ENCODE peak calls at places on chromosomes 11 and 22, in six cellular contexts. One of them, this sample, is unnamed.

GRCh38 chr11:69660001-69660500 is 15.1 kb downstream of the LTO1 start:
- DNase-seq in NCI-H774: no peak
- DNase-seq in RCC 7860: no peak
- DNase-seq in H7: peak; percentile 34
- DNase-seq in amniotic stem cell: no peak
- DNase-seq in stimulated activated CD4-positive, alpha-beta T cell treated with anti-CD3 and anti-CD28 coated beads, Interleukin-1b, Interleukin-23, amount 100 ng/mL, for 48 hours: no peak
- DNase-seq in this sample: no peak

GRCh38 chr11:127383026-127383425 is 382.5 kb upstream of the KIRREL3 start:
- DNase-seq in NCI-H774: no peak
- DNase-seq in RCC 7860: no peak
- DNase-seq in H7: no peak
- DNase-seq in amniotic stem cell: no peak
- DNase-seq in stimulated activated CD4-positive, alpha-beta T cell treated with anti-CD3 and anti-CD28 coated beads, Interleukin-1b, Interleukin-23, amount 100 ng/mL, for 48 hours: no peak
- DNase-seq in this sample: no peak

GRCh38 chr11:60500276-60500935 is 7.8 kb downstream of the MS4A12 start:
- DNase-seq in NCI-H774: no peak
- DNase-seq in RCC 7860: no peak
- DNase-seq in H7: peak; percentile 39
- DNase-seq in amniotic stem cell: no peak
- DNase-seq in stimulated activated CD4-positive, alpha-beta T cell treated with anti-CD3 and anti-CD28 coated beads, Interleukin-1b, Interleukin-23, amount 100 ng/mL, for 48 hours: no peak
- DNase-seq in this sample: no peak

GRCh38 chr11:131688056-131688693 is 317.8 kb downstream of the NTM start:
- DNase-seq in NCI-H774: peak; percentile 21
- DNase-seq in RCC 7860: no peak
- DNase-seq in H7: peak; percentile 98
- DNase-seq in amniotic stem cell: no peak
- DNase-seq in stimulated activated CD4-positive, alpha-beta T cell treated with anti-CD3 and anti-CD28 coated beads, Interleukin-1b, Interleukin-23, amount 100 ng/mL, for 48 hours: peak; percentile 25
- DNase-seq in this sample: no peak

GRCh38 chr11:62666259-62666926 is 1.3 kb downstream of the CSKMT start:
- DNase-seq in NCI-H774: no peak
- DNase-seq in RCC 7860: no peak
- DNase-seq in H7: peak; percentile 46
- DNase-seq in amniotic stem cell: no peak
- DNase-seq in stimulated activated CD4-positive, alpha-beta T cell treated with anti-CD3 and anti-CD28 coated beads, Interleukin-1b, Interleukin-23, amount 100 ng/mL, for 48 hours: no peak
- DNase-seq in this sample: no peak

GRCh38 chr11:107587306-107587979 is 3.5 kb upstream of the ELMOD1 start:
- DNase-seq in NCI-H774: no peak
- DNase-seq in RCC 7860: no peak
- DNase-seq in H7: no peak
- DNase-seq in amniotic stem cell: no peak
- DNase-seq in stimulated activated CD4-positive, alpha-beta T cell treated with anti-CD3 and anti-CD28 coated beads, Interleukin-1b, Interleukin-23, amount 100 ng/mL, for 48 hours: no peak
- DNase-seq in this sample: no peak

GRCh38 chr11:74018331-74019005 is 9.6 kb upstream of the UCP3 start:
- DNase-seq in NCI-H774: no peak
- DNase-seq in RCC 7860: no peak
- DNase-seq in H7: no peak
- DNase-seq in amniotic stem cell: no peak
- DNase-seq in stimulated activated CD4-positive, alpha-beta T cell treated with anti-CD3 and anti-CD28 coated beads, Interleukin-1b, Interleukin-23, amount 100 ng/mL, for 48 hours: no peak
- DNase-seq in this sample: peak; percentile 72

GRCh38 chr22:36644333-36644757 is 59.2 kb downstream of the CACNG2 start:
- DNase-seq in NCI-H774: no peak
- DNase-seq in RCC 7860: peak; percentile 69
- DNase-seq in H7: peak; percentile 75
- DNase-seq in amniotic stem cell: peak; percentile 75
- DNase-seq in stimulated activated CD4-positive, alpha-beta T cell treated with anti-CD3 and anti-CD28 coated beads, Interleukin-1b, Interleukin-23, amount 100 ng/mL, for 48 hours: peak; percentile 12
- DNase-seq in this sample: peak; percentile 84

GRCh38 chr11:235180-235997 is 753 bp downstream of the SIRT3 start:
- DNase-seq in NCI-H774: no peak
- DNase-seq in RCC 7860: no peak
- DNase-seq in H7: no peak
- DNase-seq in amniotic stem cell: no peak
- DNase-seq in stimulated activated CD4-positive, alpha-beta T cell treated with anti-CD3 and anti-CD28 coated beads, Interleukin-1b, Interleukin-23, amount 100 ng/mL, for 48 hours: peak; percentile 78
- DNase-seq in this sample: no peak

GRCh38 chr11:85822814-85823213 is 11.9 kb upstream of the SYTL2 start:
- DNase-seq in NCI-H774: no peak
- DNase-seq in RCC 7860: peak; percentile 74
- DNase-seq in H7: no peak
- DNase-seq in amniotic stem cell: no peak
- DNase-seq in stimulated activated CD4-positive, alpha-beta T cell treated with anti-CD3 and anti-CD28 coated beads, Interleukin-1b, Interleukin-23, amount 100 ng/mL, for 48 hours: no peak
- DNase-seq in this sample: no peak

GRCh38 chr22:29109853-29110252 is 37.0 kb downstream of the KREMEN1 start:
- DNase-seq in NCI-H774: no peak
- DNase-seq in RCC 7860: peak; percentile 47
- DNase-seq in H7: no peak
- DNase-seq in amniotic stem cell: no peak
- DNase-seq in stimulated activated CD4-positive, alpha-beta T cell treated with anti-CD3 and anti-CD28 coated beads, Interleukin-1b, Interleukin-23, amount 100 ng/mL, for 48 hours: no peak
- DNase-seq in this sample: no peak

GRCh38 chr11:34358258-34358665 is 452 bp upstream of the ABTB2 start:
- DNase-seq in NCI-H774: peak; percentile 85
- DNase-seq in RCC 7860: peak; percentile 49
- DNase-seq in H7: no peak
- DNase-seq in amniotic stem cell: no peak
- DNase-seq in stimulated activated CD4-positive, alpha-beta T cell treated with anti-CD3 and anti-CD28 coated beads, Interleukin-1b, Interleukin-23, amount 100 ng/mL, for 48 hours: peak; percentile 49
- DNase-seq in this sample: no peak

GRCh38 chr11:106072804-106073203 is 4.3 kb downstream of the KBTBD3 start:
- DNase-seq in NCI-H774: no peak
- DNase-seq in RCC 7860: no peak
- DNase-seq in H7: no peak
- DNase-seq in amniotic stem cell: no peak
- DNase-seq in stimulated activated CD4-positive, alpha-beta T cell treated with anti-CD3 and anti-CD28 coated beads, Interleukin-1b, Interleukin-23, amount 100 ng/mL, for 48 hours: no peak
- DNase-seq in this sample: no peak

GRCh38 chr22:42299586-42300285 is 29.3 kb upstream of the TCF20 start:
- DNase-seq in NCI-H774: no peak
- DNase-seq in RCC 7860: no peak
- DNase-seq in H7: peak; percentile 90
- DNase-seq in amniotic stem cell: no peak
- DNase-seq in stimulated activated CD4-positive, alpha-beta T cell treated with anti-CD3 and anti-CD28 coated beads, Interleukin-1b, Interleukin-23, amount 100 ng/mL, for 48 hours: peak; percentile 27
- DNase-seq in this sample: no peak

GRCh38 chr11:23455291-23455864 is 595.1 kb upstream of the CCDC179 start:
- DNase-seq in NCI-H774: peak; percentile 19
- DNase-seq in RCC 7860: no peak
- DNase-seq in H7: no peak
- DNase-seq in amniotic stem cell: no peak
- DNase-seq in stimulated activated CD4-positive, alpha-beta T cell treated with anti-CD3 and anti-CD28 coated beads, Interleukin-1b, Interleukin-23, amount 100 ng/mL, for 48 hours: no peak
- DNase-seq in this sample: no peak

GRCh38 chr11:16791494-16791961 is 53.1 kb downstream of the C11orf58 start:
- DNase-seq in NCI-H774: no peak
- DNase-seq in RCC 7860: peak; percentile 94
- DNase-seq in H7: no peak
- DNase-seq in amniotic stem cell: peak; percentile 69
- DNase-seq in stimulated activated CD4-positive, alpha-beta T cell treated with anti-CD3 and anti-CD28 coated beads, Interleukin-1b, Interleukin-23, amount 100 ng/mL, for 48 hours: no peak
- DNase-seq in this sample: peak; percentile 72

GRCh38 chr22:16953206-16954059 is 54.6 kb downstream of the GAB4 start:
- DNase-seq in NCI-H774: no peak
- DNase-seq in RCC 7860: no peak
- DNase-seq in H7: peak; percentile 3
- DNase-seq in amniotic stem cell: no peak
- DNase-seq in stimulated activated CD4-positive, alpha-beta T cell treated with anti-CD3 and anti-CD28 coated beads, Interleukin-1b, Interleukin-23, amount 100 ng/mL, for 48 hours: no peak
- DNase-seq in this sample: no peak

GRCh38 chr11:6523253-6523652 is 26.2 kb downstream of the DNHD1 start:
- DNase-seq in NCI-H774: no peak
- DNase-seq in RCC 7860: peak; percentile 12
- DNase-seq in H7: no peak
- DNase-seq in amniotic stem cell: peak; percentile 43
- DNase-seq in stimulated activated CD4-positive, alpha-beta T cell treated with anti-CD3 and anti-CD28 coated beads, Interleukin-1b, Interleukin-23, amount 100 ng/mL, for 48 hours: no peak
- DNase-seq in this sample: peak; percentile 9

This sample was measured in GM04504.